ENCODE peak calls at places on chromosomes 12 and 14, in eight cellular contexts. One of them, this sample, is unnamed.

GRCh38 chr12:27682534-27682933 is 13.7 kb upstream of the REP15 start:
- DNase-seq in suprapubic skin: no peak
- DNase-seq in lung: no peak
- DNase-seq in HCT116: no peak
- DNase-seq in CD8-positive, alpha-beta memory T cell: no peak
- DNase-seq in neuronal stem cell: no peak
- DNase-seq in cardiac muscle cell: no peak
- DNase-seq in RWPE1: no peak
- DNase-seq in this sample: no peak

GRCh38 chr14:94027566-94028449 is 1.7 kb downstream of the OTUB2 start:
- DNase-seq in suprapubic skin: no peak
- DNase-seq in lung: no peak
- DNase-seq in HCT116: no peak
- DNase-seq in CD8-positive, alpha-beta memory T cell: no peak
- DNase-seq in neuronal stem cell: no peak
- DNase-seq in cardiac muscle cell: no peak
- DNase-seq in RWPE1: peak
- DNase-seq in this sample: no peak

GRCh38 chr14:28494196-28494595 is 272.4 kb upstream of the FOXG1 start:
- DNase-seq in suprapubic skin: no peak
- DNase-seq in lung: no peak
- DNase-seq in HCT116: no peak
- DNase-seq in CD8-positive, alpha-beta memory T cell: no peak
- DNase-seq in neuronal stem cell: no peak
- DNase-seq in cardiac muscle cell: no peak
- DNase-seq in RWPE1: peak
- DNase-seq in this sample: no peak

GRCh38 chr12:643478-644292 is 19.6 kb downstream of the NINJ2 start:
- DNase-seq in suprapubic skin: peak
- DNase-seq in lung: no peak
- DNase-seq in HCT116: no peak
- DNase-seq in CD8-positive, alpha-beta memory T cell: no peak
- DNase-seq in neuronal stem cell: no peak
- DNase-seq in cardiac muscle cell: no peak
- DNase-seq in RWPE1: no peak
- DNase-seq in this sample: no peak

GRCh38 chr12:46354111-46354798 is 18.3 kb downstream of the SLC38A2 start:
- DNase-seq in suprapubic skin: no peak
- DNase-seq in lung: no peak
- DNase-seq in HCT116: no peak
- DNase-seq in CD8-positive, alpha-beta memory T cell: no peak
- DNase-seq in neuronal stem cell: no peak
- DNase-seq in cardiac muscle cell: no peak
- DNase-seq in RWPE1: no peak
- DNase-seq in this sample: no peak

GRCh38 chr12:113127791-113128199 is 7.8 kb downstream of the RASAL1 start:
- DNase-seq in suprapubic skin: no peak
- DNase-seq in lung: no peak
- DNase-seq in HCT116: no peak
- DNase-seq in CD8-positive, alpha-beta memory T cell: no peak
- DNase-seq in neuronal stem cell: no peak
- DNase-seq in cardiac muscle cell: no peak
- DNase-seq in RWPE1: no peak
- DNase-seq in this sample: no peak

GRCh38 chr14:80607430-80608200 is 333.9 kb downstream of the CEP128 start:
- DNase-seq in suprapubic skin: no peak
- DNase-seq in lung: no peak
- DNase-seq in HCT116: no peak
- DNase-seq in CD8-positive, alpha-beta memory T cell: no peak
- DNase-seq in neuronal stem cell: no peak
- DNase-seq in cardiac muscle cell: peak
- DNase-seq in RWPE1: no peak
- DNase-seq in this sample: no peak

GRCh38 chr14:71497645-71498086 is 434.6 kb upstream of the RGS6 start:
- DNase-seq in suprapubic skin: no peak
- DNase-seq in lung: no peak
- DNase-seq in HCT116: no peak
- DNase-seq in CD8-positive, alpha-beta memory T cell: no peak
- DNase-seq in neuronal stem cell: no peak
- DNase-seq in cardiac muscle cell: no peak
- DNase-seq in RWPE1: no peak
- DNase-seq in this sample: no peak

GRCh38 chr14:100674428-100674827 is 52.3 kb upstream of the DLK1 start:
- DNase-seq in suprapubic skin: no peak
- DNase-seq in lung: no peak
- DNase-seq in HCT116: no peak
- DNase-seq in CD8-positive, alpha-beta memory T cell: no peak
- DNase-seq in neuronal stem cell: no peak
- DNase-seq in cardiac muscle cell: no peak
- DNase-seq in RWPE1: no peak
- DNase-seq in this sample: no peak

GRCh38 chr14:79705126-79705894 is 506.0 kb downstream of the DIO2 start:
- DNase-seq in suprapubic skin: no peak
- DNase-seq in lung: no peak
- DNase-seq in HCT116: no peak
- DNase-seq in CD8-positive, alpha-beta memory T cell: no peak
- DNase-seq in neuronal stem cell: no peak
- DNase-seq in cardiac muscle cell: peak
- DNase-seq in RWPE1: no peak
- DNase-seq in this sample: no peak

GRCh38 chr14:20712900-20713299 is 24.3 kb downstream of the ANG start:
- DNase-seq in suprapubic skin: no peak
- DNase-seq in lung: no peak
- DNase-seq in HCT116: no peak
- DNase-seq in CD8-positive, alpha-beta memory T cell: no peak
- DNase-seq in neuronal stem cell: no peak
- DNase-seq in cardiac muscle cell: no peak
- DNase-seq in RWPE1: peak
- DNase-seq in this sample: no peak

GRCh38 chr14:20711275-20712069 is 22.9 kb downstream of the ANG start:
- DNase-seq in suprapubic skin: no peak
- DNase-seq in lung: no peak
- DNase-seq in HCT116: no peak
- DNase-seq in CD8-positive, alpha-beta memory T cell: no peak
- DNase-seq in neuronal stem cell: no peak
- DNase-seq in cardiac muscle cell: no peak
- DNase-seq in RWPE1: no peak
- DNase-seq in this sample: no peak

GRCh38 chr14:20706657-20707355 is 18.2 kb downstream of the ANG start:
- DNase-seq in suprapubic skin: no peak
- DNase-seq in lung: no peak
- DNase-seq in HCT116: no peak
- DNase-seq in CD8-positive, alpha-beta memory T cell: no peak
- DNase-seq in neuronal stem cell: no peak
- DNase-seq in cardiac muscle cell: no peak
- DNase-seq in RWPE1: no peak
- DNase-seq in this sample: no peak

DNA sequence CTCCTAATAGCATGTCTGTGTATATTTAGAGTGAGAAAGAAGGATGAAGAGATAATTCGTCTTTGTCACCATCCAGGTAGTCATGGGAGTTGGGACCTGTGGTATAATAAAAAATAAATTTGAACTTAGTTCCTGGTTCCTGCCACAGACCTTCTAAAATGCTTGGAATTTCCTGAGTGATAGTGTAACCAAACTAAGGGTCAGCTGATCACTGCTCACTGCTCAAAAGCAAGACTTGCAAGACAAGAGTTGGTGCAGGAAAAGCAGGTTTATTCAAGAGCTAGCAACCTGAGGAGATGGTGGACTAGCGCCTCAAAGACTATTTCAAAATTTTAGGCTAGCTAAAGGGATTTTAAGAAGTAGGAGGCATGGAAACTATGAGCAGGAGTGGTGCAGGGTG is 19.1 kb downstream of the ANG start:
- DNase-seq in suprapubic skin: no peak
- DNase-seq in lung: peak
- DNase-seq in HCT116: no peak
- DNase-seq in CD8-positive, alpha-beta memory T cell: no peak
- DNase-seq in neuronal stem cell: no peak
- DNase-seq in cardiac muscle cell: no peak
- DNase-seq in RWPE1: no peak
- DNase-seq in this sample: no peak
- H3K27ac ChIP-seq in suprapubic skin: no peak
- H3K27ac ChIP-seq in lung: no peak
- H3K27ac ChIP-seq in HCT116: no peak
- H3K27ac ChIP-seq in CD8-positive, alpha-beta memory T cell: no peak
- H3K27ac ChIP-seq in neuronal stem cell: no peak
- H3K27ac ChIP-seq in cardiac muscle cell: no peak
- H3K27ac ChIP-seq in RWPE1: no peak
- H3K27ac ChIP-seq in this sample: no peak

GRCh38 chr14:75306917-75307699 is 28.5 kb downstream of the FOS start:
- DNase-seq in suprapubic skin: no peak
- DNase-seq in lung: no peak
- DNase-seq in HCT116: peak
- DNase-seq in CD8-positive, alpha-beta memory T cell: no peak
- DNase-seq in neuronal stem cell: no peak
- DNase-seq in cardiac muscle cell: peak
- DNase-seq in RWPE1: no peak
- DNase-seq in this sample: peak

GRCh38 chr14:75307700-75308379 is 29.2 kb downstream of the FOS start:
- DNase-seq in suprapubic skin: peak
- DNase-seq in lung: peak
- DNase-seq in HCT116: peak
- DNase-seq in CD8-positive, alpha-beta memory T cell: peak
- DNase-seq in neuronal stem cell: peak
- DNase-seq in cardiac muscle cell: peak
- DNase-seq in RWPE1: peak
- DNase-seq in this sample: peak

GRCh38 chr14:75315143-75315542 is 36.5 kb downstream of the FOS start:
- DNase-seq in suprapubic skin: no peak
- DNase-seq in lung: no peak
- DNase-seq in HCT116: no peak
- DNase-seq in CD8-positive, alpha-beta memory T cell: no peak
- DNase-seq in neuronal stem cell: no peak
- DNase-seq in cardiac muscle cell: no peak
- DNase-seq in RWPE1: no peak
- DNase-seq in this sample: peak

DNA sequence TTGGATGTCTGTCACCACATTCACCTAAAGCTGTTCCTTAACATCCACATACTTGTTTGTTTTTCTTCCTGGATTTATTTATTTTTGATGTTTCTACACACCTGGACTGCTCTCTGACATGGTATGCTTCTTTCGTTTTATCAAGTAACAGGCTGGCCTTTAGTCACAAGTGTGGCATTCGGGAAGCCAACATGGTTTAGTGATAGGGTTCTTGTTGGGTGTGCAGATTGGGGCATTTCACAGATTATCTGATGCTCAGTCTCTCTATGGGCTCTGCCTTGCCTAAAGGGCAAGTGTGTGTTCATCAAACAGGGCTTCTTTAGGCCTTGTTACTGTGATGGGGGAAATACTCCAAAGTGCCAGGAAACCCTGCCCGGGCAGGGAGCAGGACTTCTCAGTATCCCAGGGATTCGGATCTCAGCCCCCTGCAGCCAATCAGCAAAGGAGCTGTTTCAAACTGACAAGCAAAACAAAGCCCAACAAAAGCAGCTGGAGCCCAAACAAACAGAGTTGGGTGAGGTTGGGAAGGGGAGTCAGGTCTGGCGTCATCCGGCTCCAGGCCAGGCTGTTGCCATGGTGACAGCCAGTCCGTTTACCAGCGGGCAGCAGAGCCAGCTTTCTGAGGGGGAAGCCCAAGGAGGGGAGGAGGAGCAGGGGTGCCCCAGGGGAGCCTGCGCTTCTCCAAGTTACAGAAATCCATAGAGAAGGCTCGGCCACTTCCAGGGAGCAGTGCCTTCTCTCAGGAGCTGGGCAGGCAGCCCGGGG is 31.8 kb downstream of the FOS start:
- DNase-seq in suprapubic skin: peak
- DNase-seq in lung: peak
- DNase-seq in HCT116: no peak
- DNase-seq in CD8-positive, alpha-beta memory T cell: no peak
- DNase-seq in neuronal stem cell: peak
- DNase-seq in cardiac muscle cell: no peak
- DNase-seq in RWPE1: no peak
- DNase-seq in this sample: peak
- H3K27ac ChIP-seq in suprapubic skin: peak
- H3K27ac ChIP-seq in lung: peak
- H3K27ac ChIP-seq in HCT116: no peak
- H3K27ac ChIP-seq in CD8-positive, alpha-beta memory T cell: no peak
- H3K27ac ChIP-seq in neuronal stem cell: no peak
- H3K27ac ChIP-seq in cardiac muscle cell: no peak
- H3K27ac ChIP-seq in RWPE1: peak
- H3K27ac ChIP-seq in this sample: peak

GRCh38 chr12:57109207-57110160 is 1.7 kb downstream of the STAT6 start:
- DNase-seq in suprapubic skin: no peak
- DNase-seq in lung: no peak
- DNase-seq in HCT116: no peak
- DNase-seq in CD8-positive, alpha-beta memory T cell: no peak
- DNase-seq in neuronal stem cell: no peak
- DNase-seq in cardiac muscle cell: no peak
- DNase-seq in RWPE1: no peak
- DNase-seq in this sample: no peak

GRCh38 chr12:57105011-57105753 is 6.0 kb downstream of the STAT6 start:
- DNase-seq in suprapubic skin: no peak
- DNase-seq in lung: no peak
- DNase-seq in HCT116: no peak
- DNase-seq in CD8-positive, alpha-beta memory T cell: no peak
- DNase-seq in neuronal stem cell: no peak
- DNase-seq in cardiac muscle cell: no peak
- DNase-seq in RWPE1: no peak
- DNase-seq in this sample: no peak

GRCh38 chr12:57110189-57111045 is 745 bp downstream of the STAT6 start:
- DNase-seq in suprapubic skin: peak
- DNase-seq in lung: peak
- DNase-seq in HCT116: no peak
- DNase-seq in CD8-positive, alpha-beta memory T cell: peak
- DNase-seq in neuronal stem cell: no peak
- DNase-seq in cardiac muscle cell: peak
- DNase-seq in RWPE1: peak
- DNase-seq in this sample: no peak

GRCh38 chr12:57106021-57106708 is 5.0 kb downstream of the STAT6 start:
- DNase-seq in suprapubic skin: no peak
- DNase-seq in lung: no peak
- DNase-seq in HCT116: no peak
- DNase-seq in CD8-positive, alpha-beta memory T cell: no peak
- DNase-seq in neuronal stem cell: no peak
- DNase-seq in cardiac muscle cell: no peak
- DNase-seq in RWPE1: no peak
- DNase-seq in this sample: no peak

DNA sequence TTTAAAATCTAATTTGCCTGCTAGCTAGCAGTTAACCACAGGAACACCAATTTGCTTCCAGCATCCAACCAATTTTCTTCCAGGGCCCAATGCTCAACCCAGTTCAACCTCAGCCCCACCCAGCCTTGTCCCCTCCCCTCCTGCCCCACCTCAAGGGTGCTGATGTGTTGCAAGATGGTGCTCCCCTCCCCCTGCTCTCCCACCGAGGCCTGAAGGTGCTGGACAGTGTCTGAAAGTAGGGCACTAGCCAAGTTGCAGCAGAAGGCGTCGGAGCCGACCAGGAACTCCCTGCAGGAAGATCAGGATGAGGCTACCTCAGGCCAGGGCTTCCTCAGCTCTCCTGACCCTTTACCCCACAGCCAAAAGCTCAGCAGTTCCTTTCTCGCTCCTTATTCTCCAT is 3.7 kb downstream of the STAT6 start:
- DNase-seq in suprapubic skin: no peak
- DNase-seq in lung: no peak
- DNase-seq in HCT116: no peak
- DNase-seq in CD8-positive, alpha-beta memory T cell: no peak
- DNase-seq in neuronal stem cell: no peak
- DNase-seq in cardiac muscle cell: peak
- DNase-seq in RWPE1: no peak
- DNase-seq in this sample: no peak
- H3K27ac ChIP-seq in suprapubic skin: no peak
- H3K27ac ChIP-seq in lung: no peak
- H3K27ac ChIP-seq in HCT116: no peak
- H3K27ac ChIP-seq in CD8-positive, alpha-beta memory T cell: no peak
- H3K27ac ChIP-seq in neuronal stem cell: no peak
- H3K27ac ChIP-seq in cardiac muscle cell: no peak
- H3K27ac ChIP-seq in RWPE1: peak
- H3K27ac ChIP-seq in this sample: no peak

GRCh38 chr12:4187916-4188315 is 85.6 kb upstream of the CCND2 start:
- DNase-seq in suprapubic skin: no peak
- DNase-seq in lung: no peak
- DNase-seq in HCT116: no peak
- DNase-seq in CD8-positive, alpha-beta memory T cell: no peak
- DNase-seq in neuronal stem cell: no peak
- DNase-seq in cardiac muscle cell: no peak
- DNase-seq in RWPE1: no peak
- DNase-seq in this sample: no peak
- H3K27ac ChIP-seq in suprapubic skin: no peak
- H3K27ac ChIP-seq in lung: no peak
- H3K27ac ChIP-seq in HCT116: no peak
- H3K27ac ChIP-seq in CD8-positive, alpha-beta memory T cell: no peak
- H3K27ac ChIP-seq in neuronal stem cell: no peak
- H3K27ac ChIP-seq in cardiac muscle cell: no peak
- H3K27ac ChIP-seq in RWPE1: no peak
- H3K27ac ChIP-seq in this sample: no peak